ENCODE peak calls at places on chromosomes 3 and 15, in six cellular contexts. O, P, F, W, T and B are unnamed samples.

GRCh38 chr3:56355570-56356185 is 112.6 kb downstream of the ERC2 start:
- DNase-seq in T (no peak), P (no peak), O (no peak), F (peak), W (no peak), B (no peak)

GRCh38 chr15:101309436-101310162 is 14.6 kb upstream of the SNRPA1 start:
- DNase-seq in T (no peak), F (no peak), O (no peak), W (no peak), P (no peak), B (no peak)

GRCh38 chr15:27418729-27419128 is 447.7 kb downstream of the GABRG3 start:
- DNase-seq in W (peak), O (no peak), T (no peak), P (no peak), F (no peak), B (peak)

GRCh38 chr3:81352867-81353266 is 408.6 kb downstream of the GBE1 start:
- DNase-seq in O (no peak), F (peak), T (no peak), P (peak), W (no peak), B (no peak)

GRCh38 chr3:60948488-60948887 is 302.8 kb downstream of the FHIT start:
- DNase-seq in O (no peak), F (no peak), T (no peak), P (no peak), W (no peak), B (no peak)

GRCh38 chr3:194272221-194272620 is 78.9 kb downstream of the CPN2 start:
- DNase-seq in F (no peak), P (no peak), O (no peak), W (no peak), T (no peak), B (no peak)

GRCh38 chr3:196988241-196989029 is 19.8 kb upstream of the PIGZ start:
- DNase-seq in O (no peak), P (peak), W (no peak), F (no peak), T (no peak), B (peak)

GRCh38 chr3:11335056-11335608 is 62.9 kb downstream of the ATG7 start:
- DNase-seq in P (no peak), O (no peak), F (peak), W (no peak), T (no peak), B (no peak)

GRCh38 chr3:10015476-10015904 is 10.7 kb upstream of the FANCD2 start:
- DNase-seq in P (peak), O (peak), T (no peak), F (peak), W (peak), B (peak)

GRCh38 chr3:55826731-55827496 is 339.8 kb upstream of the WNT5A start:
- DNase-seq in T (no peak), P (peak), O (no peak), W (no peak), F (peak), B (no peak)

GRCh38 chr3:179973024-179973423 is 63.7 kb downstream of the PEX5L start:
- DNase-seq in P (no peak), T (no peak), W (no peak), F (no peak), O (no peak), B (no peak)

GRCh38 chr3:67389176-67389575 is 265.2 kb downstream of the SUCLG2 start:
- DNase-seq in O (no peak), P (no peak), W (no peak), F (no peak), T (no peak), B (no peak)

GRCh38 chr3:10560060-10560861 is 54.9 kb upstream of the ATP2B2 start:
- DNase-seq in W (no peak), T (no peak), P (no peak), O (no peak), F (no peak), B (no peak)

GRCh38 chr15:38795471-38796245 is 231.0 kb upstream of the RASGRP1 start:
- DNase-seq in F (peak), P (no peak), T (no peak), W (no peak), O (no peak), B (no peak)

GRCh38 chr3:44509393-44509921 is 32.0 kb upstream of the ZNF445 start:
- DNase-seq in W (no peak), F (no peak), O (no peak), T (no peak), P (no peak), B (no peak)

GRCh38 chr3:139893264-139893962 is 41.6 kb upstream of the CLSTN2 start:
- DNase-seq in T (no peak), F (no peak), O (no peak), P (peak), W (no peak), B (no peak)

GRCh38 chr3:23314981-23315805 is 112.1 kb downstream of the UBE2E2 start:
- DNase-seq in O (no peak), W (no peak), P (no peak), F (peak), T (no peak), B (no peak)

GRCh38 chr3:183824761-183825379 is 507 bp downstream of the MAP6D1 start:
- DNase-seq in W (no peak), P (no peak), F (no peak), T (peak), O (no peak), B (no peak)

GRCh38 chr3:179113903-179114302 is 34.3 kb upstream of the PIK3CA start:
- DNase-seq in P (no peak), T (no peak), F (peak), W (no peak), O (no peak), B (no peak)